ENCODE peak calls at places on chromosome 10, in six cellular contexts. Y is GM12891, I is HepG2, L is GM12878, S is K562, M is H1. D is an unnamed sample.
A peak's percentile ranks its signal among the peaks of the same experiment; 100 is the strongest.

GRCh38 chr10:71084061-71084817 is 128.1 kb upstream of the UNC5B start:
- DNase-seq in Y (no peak), I (no peak), L (no peak), S (no peak), M (peak; percentile 42), D (no peak)

GRCh38 chr10:111117528-111118277 is 40.9 kb downstream of the ADRA2A start:
- DNase-seq in Y (no peak), I (no peak), L (no peak), S (no peak), M (no peak), D (no peak)

GRCh38 chr10:100009283-100009792 is 409 bp downstream of the DNMBP start:
- DNase-seq in Y (no peak), I (peak; percentile 18), L (no peak), S (peak; percentile 15), M (no peak), D (no peak)

GRCh38 chr10:59098387-59098786 is 78.1 kb upstream of the PHYHIPL start:
- DNase-seq in Y (no peak), I (no peak), L (no peak), S (no peak), M (no peak), D (no peak)

GRCh38 chr10:43998021-43998809 is 349.5 kb upstream of the ZNF32 start:
- DNase-seq in Y (no peak), I (no peak), L (no peak), S (no peak), M (no peak), D (no peak)

GRCh38 chr10:49228677-49229076 is 40.5 kb upstream of the TMEM273 start:
- DNase-seq in Y (no peak), I (no peak), L (no peak), S (no peak), M (no peak), D (no peak)

GRCh38 chr10:73819513-73820093 is 8.2 kb upstream of the NDST2 start:
- DNase-seq in Y (no peak), I (no peak), L (no peak), S (no peak), M (peak; percentile 59), D (no peak)

GRCh38 chr10:99393036-99393435 is 37.4 kb downstream of the GOT1 start:
- DNase-seq in Y (no peak), I (no peak), L (no peak), S (no peak), M (no peak), D (no peak)

DNA sequence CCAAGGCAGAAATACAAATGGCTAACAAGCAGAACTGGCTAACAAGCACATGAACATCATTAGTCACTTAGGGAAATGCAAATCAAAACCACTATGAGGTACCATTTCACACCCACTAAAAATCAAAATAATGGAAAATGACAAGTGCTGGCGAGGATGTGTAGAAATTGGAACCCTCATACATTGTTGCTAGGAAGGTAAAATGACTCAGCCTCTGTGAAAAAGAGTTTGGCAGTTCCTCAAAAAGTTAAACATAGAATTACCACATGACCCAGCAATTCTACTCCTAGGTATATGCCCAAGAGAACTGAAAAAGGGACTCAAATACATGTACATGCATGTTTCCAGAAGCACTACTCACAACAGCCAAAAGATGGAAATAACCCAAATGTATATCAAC is 52.8 kb upstream of the ANAPC16 start:
- DNase-seq in Y (no peak), I (no peak), L (peak; percentile 88), S (no peak), M (no peak), D (no peak)
- TF ChIP-seq TAF1 in Y (no peak), I (no peak), L (no peak), S (no peak), M (no peak), D (no peak)

GRCh38 chr10:28332699-28333098 is 29.8 kb upstream of the MPP7 start:
- DNase-seq in Y (no peak), I (no peak), L (no peak), S (no peak), M (no peak), D (no peak)

GRCh38 chr10:28327494-28327886 is 24.6 kb upstream of the MPP7 start:
- DNase-seq in Y (no peak), I (no peak), L (no peak), S (no peak), M (no peak), D (no peak)

GRCh38 chr10:28331821-28332220 is 29.0 kb upstream of the MPP7 start:
- DNase-seq in Y (no peak), I (no peak), L (no peak), S (no peak), M (no peak), D (no peak)

GRCh38 chr10:28328346-28328745 is 25.5 kb upstream of the MPP7 start:
- DNase-seq in Y (no peak), I (no peak), L (no peak), S (no peak), M (no peak), D (no peak)

GRCh38 chr10:28326516-28327493 is 23.9 kb upstream of the MPP7 start:
- DNase-seq in Y (no peak), I (peak; percentile 23), L (no peak), S (no peak), M (no peak), D (no peak)
- TF ChIP-seq POLR2AphosphoS5 in Y (no peak), I (no peak), L (no peak), S (no peak), M (no peak), D (no peak)

DNA sequence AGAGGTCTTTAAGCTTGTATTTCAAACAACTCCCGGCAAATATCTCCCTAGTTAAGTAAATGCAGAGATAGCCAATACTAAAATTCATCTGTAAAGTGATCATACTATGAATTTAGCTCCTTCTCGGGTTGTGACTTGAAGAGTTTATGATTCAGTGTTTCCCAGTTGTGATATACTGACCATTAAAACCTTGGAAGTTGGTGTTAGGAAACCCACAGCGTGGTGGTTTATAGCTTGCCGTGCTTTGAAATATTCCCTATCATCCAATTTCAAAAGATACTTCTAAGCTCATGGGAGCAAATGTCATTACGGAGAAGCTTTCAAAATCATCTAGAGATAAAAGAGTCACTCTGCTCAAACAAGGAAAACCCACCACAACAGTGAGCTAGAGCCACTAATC is 171.6 kb downstream of the CSTF2T start:
- DNase-seq in Y (no peak), I (no peak), L (no peak), S (no peak), M (no peak), D (no peak)
- TF ChIP-seq POLR2A in Y (no peak), I (no peak), L (no peak), S (no peak), M (no peak), D (no peak)

DNA sequence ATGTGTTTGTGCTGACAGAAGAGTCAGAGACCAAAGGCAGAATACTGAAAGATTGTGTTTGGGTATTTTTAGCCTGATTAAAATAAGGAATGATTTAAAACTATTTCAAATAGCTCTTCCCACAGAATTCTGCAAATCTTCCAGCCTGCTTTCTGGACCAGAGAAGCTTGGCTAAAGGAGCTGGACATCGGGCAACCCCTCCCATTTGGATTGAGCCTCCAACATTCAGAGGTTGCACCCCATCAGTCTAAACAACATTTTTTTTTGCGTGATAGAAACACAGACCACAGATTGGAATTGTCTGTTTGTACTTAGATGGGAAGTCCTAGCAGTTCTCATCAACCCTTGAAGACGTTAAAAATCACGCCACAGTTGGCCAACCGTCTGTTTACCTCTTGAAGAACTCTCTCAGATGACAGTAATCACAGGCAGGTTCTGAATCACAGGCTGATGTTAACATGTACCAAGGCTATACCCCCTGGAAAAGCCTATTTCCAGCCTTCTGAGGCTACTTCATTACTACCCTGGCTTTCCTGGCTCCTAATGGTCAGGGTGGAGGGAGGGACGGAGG is 155.2 kb upstream of the NRP1 start:
- DNase-seq in Y (no peak), I (no peak), L (no peak), S (no peak), M (no peak), D (no peak)
- TF ChIP-seq TAF1 in Y (no peak), I (no peak), L (no peak), S (no peak), M (no peak), D (no peak)

D was measured in GM12892.